ENCODE peak calls at places on chromosomes 5 and 9, in five cellular contexts. E is neuronal stem cell, R is GM23338, K is ovary, N is K562. S is an unnamed sample. For H3K4me1, the result is how much of the 10 kb centered on the place peaks cover.

GRCh38 chr9:6759114-6759977 is 1.6 kb downstream of the KDM4C start:
- DNase-seq in E (no peak), R (peak), K (no peak), N (no peak), S (peak)

GRCh38 chr9:132266017-132266416 is 88.8 kb downstream of the SETX start:
- DNase-seq in E (no peak), R (no peak), K (no peak), N (no peak), S (no peak)

GRCh38 chr9:81372628-81373191 is 316.6 kb downstream of the TLE1 start:
- DNase-seq in E (no peak), R (no peak), K (no peak), N (no peak), S (no peak)

GRCh38 chr9:37036237-37037136 is 2.4 kb upstream of the PAX5 start:
- DNase-seq in E (no peak), R (peak), K (peak), N (no peak), S (no peak)

GRCh38 chr9:112743216-112743835 is 7.2 kb upstream of the SNX30 start:
- DNase-seq in E (no peak), R (no peak), K (no peak), N (no peak), S (no peak)

GRCh38 chr5:168041583-168041982 is 249.9 kb upstream of the WWC1 start:
- DNase-seq in E (no peak), R (no peak), K (no peak), N (no peak), S (no peak)

GRCh38 chr5:61625682-61626620 is 293.9 kb downstream of the ZSWIM6 start:
- DNase-seq in E (peak), R (peak), K (peak), N (no peak), S (peak)

GRCh38 chr5:82244854-82245635 is 33.1 kb downstream of the RPS23 start:
- DNase-seq in E (no peak), R (peak), K (no peak), N (no peak), S (no peak)

GRCh38 chr5:146111409-146111808 is 6.0 kb upstream of the PLAC8L1 start:
- DNase-seq in E (no peak), R (no peak), K (no peak), N (peak), S (no peak)

GRCh38 chr9:126346031-126346430 is 19.4 kb downstream of the MVB12B start:
- DNase-seq in E (no peak), R (no peak), K (no peak), N (no peak), S (no peak)

GRCh38 chr5:172173771-172174170 is 14.3 kb downstream of the STK10 start:
- DNase-seq in E (no peak), R (no peak), K (no peak), N (no peak), S (peak)

GRCh38 chr5:39024884-39025283 is 49.3 kb downstream of the RICTOR start:
- DNase-seq in E (no peak), R (no peak), K (no peak), N (no peak), S (no peak)

GRCh38 chr5:80781356-80781755 is 126.6 kb upstream of the DHFR start:
- DNase-seq in E (no peak), R (no peak), K (no peak), N (no peak), S (no peak)

GRCh38 chr5:176144508-176144907 is 93.7 kb upstream of the SIMC1 start:
- DNase-seq in E (no peak), R (no peak), K (no peak), N (no peak), S (no peak)

GRCh38 chr5:71943874-71944273 is 163.4 kb upstream of the MAP1B start:
- DNase-seq in E (no peak), R (no peak), K (no peak), N (no peak), S (no peak)

GRCh38 chr5:113546711-113547159 is 33.2 kb downstream of the YTHDC2 start:
- DNase-seq in E (no peak), R (no peak), K (no peak), N (no peak), S (no peak)

GRCh38 chr5:68770566-68770965 is 323.2 kb upstream of the SLC30A5 start:
- DNase-seq in E (no peak), R (no peak), K (no peak), N (no peak), S (no peak)

GRCh38 chr5:53160895-53161294 is 51.3 kb upstream of the MOCS2 start:
- DNase-seq in E (no peak), R (peak), K (no peak), N (no peak), S (no peak)

GRCh38 chr5:53161876-53162275 is 52.3 kb upstream of the MOCS2 start:
- DNase-seq in E (no peak), R (no peak), K (no peak), N (no peak), S (no peak)

GRCh38 chr5:53167836-53168235 is 58.3 kb upstream of the MOCS2 start:
- DNase-seq in E (no peak), R (no peak), K (no peak), N (no peak), S (no peak)

GRCh38 chr5:53166101-53166500 is 56.5 kb upstream of the MOCS2 start:
- DNase-seq in E (no peak), R (no peak), K (no peak), N (no peak), S (no peak)

DNA sequence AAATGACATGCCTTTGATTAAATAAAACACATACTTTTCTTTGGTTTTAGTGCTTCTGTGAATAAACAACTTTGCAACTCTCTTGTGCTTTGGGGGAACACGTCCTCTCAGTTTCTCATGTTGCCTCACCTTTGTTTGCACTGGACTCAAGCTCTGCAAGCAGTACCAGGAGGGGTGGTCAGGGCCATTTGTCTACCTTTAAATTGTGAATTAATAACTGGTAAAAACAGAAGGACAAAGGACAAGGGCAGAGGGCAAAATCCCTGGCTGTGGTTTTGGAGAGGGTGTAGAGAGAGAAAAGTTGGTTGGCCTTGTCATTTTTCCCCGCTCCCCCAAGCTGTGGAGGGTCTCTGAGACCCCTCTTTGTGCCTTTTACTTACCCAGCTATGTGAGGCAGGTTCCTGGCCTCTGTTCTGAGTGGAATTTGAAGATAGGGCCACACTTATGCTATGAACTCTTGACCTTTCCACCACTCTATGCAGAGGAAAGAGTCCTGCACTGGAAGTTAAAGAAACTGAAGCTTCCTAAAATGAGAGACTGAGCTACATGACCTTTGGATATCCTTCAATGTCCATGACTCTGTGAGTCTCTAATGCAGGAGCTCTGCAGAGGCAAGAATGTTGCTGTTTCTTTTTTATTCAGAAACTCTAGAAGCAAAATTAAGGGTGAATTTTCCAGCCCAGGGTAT is 55.1 kb upstream of the MOCS2 start:
- DNase-seq in E (no peak), R (no peak), K (no peak), N (no peak), S (no peak)
- H3K4me1 ChIP-seq in E (under half), R (under half), K (under half), N (under half), S (under half)

GRCh38 chr9:34524349-34524748 is 1.6 kb upstream of the ENHO start:
- DNase-seq in E (no peak), R (no peak), K (no peak), N (no peak), S (no peak)

GRCh38 chr9:34522091-34522887 is 501 bp downstream of the ENHO start:
- DNase-seq in E (no peak), R (no peak), K (no peak), N (no peak), S (no peak)

GRCh38 chr9:34520505-34521385 is 2.0 kb downstream of the ENHO start:
- DNase-seq in E (no peak), R (no peak), K (no peak), N (no peak), S (no peak)

GRCh38 chr9:34521406-34522045 is 1.3 kb downstream of the ENHO start:
- DNase-seq in E (no peak), R (no peak), K (no peak), N (no peak), S (no peak)

GRCh38 chr9:34522971-34523797 is at the start of gene ENHO:
- DNase-seq in E (peak), R (peak), K (peak), N (peak), S (peak)
- H3K4me3 ChIP-seq in E (peak), R (peak), K (peak), N (no peak), S (peak)

GRCh38 chr5:93585054-93585751 is 2.2 kb downstream of the NR2F1 start:
- DNase-seq in E (peak), R (peak), K (peak), N (no peak), S (no peak)

GRCh38 chr5:93584531-93585053 is 1.6 kb downstream of the NR2F1 start:
- DNase-seq in E (no peak), R (peak), K (no peak), N (no peak), S (no peak)

GRCh38 chr5:93586948-93587918 is 4.2 kb downstream of the NR2F1 start:
- DNase-seq in E (no peak), R (peak), K (no peak), N (no peak), S (no peak)

GRCh38 chr5:93583799-93584530 is 943 bp downstream of the NR2F1 start:
- DNase-seq in E (no peak), R (peak), K (peak), N (no peak), S (peak)

GRCh38 chr5:93585753-93586385 is 2.8 kb downstream of the NR2F1 start:
- DNase-seq in E (no peak), R (peak), K (no peak), N (no peak), S (no peak)
- H3K27ac ChIP-seq in E (peak), R (no peak), K (peak), N (no peak), S (no peak)

GRCh38 chr9:130029591-130029990 is 13.4 kb downstream of the FNBP1 start:
- DNase-seq in E (no peak), R (no peak), K (no peak), N (no peak), S (no peak)
- H3K4me1 ChIP-seq in E (under half), R (under half), K (under half), N (under half), S (half or more)